ENCODE peak calls at places on chromosomes 7 and 10, in seven cellular contexts. L, C, Q, P, H, B and X are unnamed samples.

GRCh38 chr7:55370001-55370400 is 4.9 kb downstream of the LANCL2 start:
- DNase-seq in L (no peak), C (no peak), Q (no peak), P (no peak), H (no peak), B (no peak), X (no peak)

GRCh38 chr10:91010952-91011351 is 90.1 kb upstream of the ANKRD1 start:
- DNase-seq in L (no peak), C (no peak), Q (no peak), P (no peak), H (no peak), B (no peak), X (no peak)

GRCh38 chr10:128398103-128398502 is 271.9 kb upstream of the MKI67 start:
- DNase-seq in L (no peak), C (no peak), Q (no peak), P (no peak), H (no peak), B (no peak), X (no peak)

GRCh38 chr7:27181795-27182275 is 3.2 kb downstream of the HOXA11 start:
- DNase-seq in L (peak; percentile 19), C (no peak), Q (peak; percentile 5), P (peak; percentile 72), H (no peak), B (peak; percentile 19), X (no peak)

GRCh38 chr10:79128923-79129305 is 60.1 kb downstream of the ZMIZ1 start:
- DNase-seq in L (no peak), C (no peak), Q (no peak), P (no peak), H (no peak), B (no peak), X (no peak)

GRCh38 chr7:109659261-109659660 is 1089.6 kb downstream of the DNAJB9 start:
- DNase-seq in L (no peak), C (no peak), Q (no peak), P (no peak), H (no peak), B (no peak), X (no peak)

GRCh38 chr10:88243847-88244730 is 339.0 kb downstream of the RNLS start:
- DNase-seq in L (peak; percentile 84), C (no peak), Q (peak; percentile 84), P (no peak), H (no peak), B (peak; percentile 66), X (no peak)

GRCh38 chr7:132435016-132435990 is 141.0 kb downstream of the PLXNA4 start:
- DNase-seq in L (no peak), C (no peak), Q (no peak), P (no peak), H (no peak), B (no peak), X (no peak)

GRCh38 chr10:132677096-132677904 is 108.6 kb downstream of the NKX6-2 start:
- DNase-seq in L (peak; percentile 26), C (no peak), Q (no peak), P (peak; percentile 56), H (no peak), B (no peak), X (no peak)

GRCh38 chr7:21260939-21261338 is 166.9 kb upstream of the SP4 start:
- DNase-seq in L (no peak), C (no peak), Q (no peak), P (no peak), H (no peak), B (no peak), X (no peak)

GRCh38 chr7:139776486-139777303 is 1.1 kb downstream of the HIPK2 start:
- DNase-seq in L (no peak), C (peak; percentile 52), Q (no peak), P (no peak), H (peak; percentile 31), B (peak; percentile 36), X (peak; percentile 31)

GRCh38 chr7:148567524-148567923 is 23.0 kb upstream of the C7orf33 start:
- DNase-seq in L (no peak), C (no peak), Q (no peak), P (no peak), H (no peak), B (no peak), X (no peak)

GRCh38 chr7:148566736-148567135 is 23.8 kb upstream of the C7orf33 start:
- DNase-seq in L (no peak), C (no peak), Q (no peak), P (no peak), H (no peak), B (no peak), X (no peak)

GRCh38 chr7:148571381-148571780 is 19.2 kb upstream of the C7orf33 start:
- DNase-seq in L (no peak), C (no peak), Q (no peak), P (no peak), H (no peak), B (no peak), X (no peak)

GRCh38 chr7:148575640-148576411 is 14.7 kb upstream of the C7orf33 start:
- DNase-seq in L (peak; percentile 70), C (peak; percentile 46), Q (peak; percentile 80), P (peak; percentile 75), H (peak; percentile 76), B (peak; percentile 68), X (peak; percentile 69)

GRCh38 chr7:148572067-148572522 is 18.5 kb upstream of the C7orf33 start:
- DNase-seq in L (no peak), C (no peak), Q (no peak), P (no peak), H (no peak), B (no peak), X (no peak)
- TF ChIP-seq POLR2A in L (no peak), C (no peak), Q (no peak), P (no peak), H (no peak), B (no peak), X (no peak)

DNA sequence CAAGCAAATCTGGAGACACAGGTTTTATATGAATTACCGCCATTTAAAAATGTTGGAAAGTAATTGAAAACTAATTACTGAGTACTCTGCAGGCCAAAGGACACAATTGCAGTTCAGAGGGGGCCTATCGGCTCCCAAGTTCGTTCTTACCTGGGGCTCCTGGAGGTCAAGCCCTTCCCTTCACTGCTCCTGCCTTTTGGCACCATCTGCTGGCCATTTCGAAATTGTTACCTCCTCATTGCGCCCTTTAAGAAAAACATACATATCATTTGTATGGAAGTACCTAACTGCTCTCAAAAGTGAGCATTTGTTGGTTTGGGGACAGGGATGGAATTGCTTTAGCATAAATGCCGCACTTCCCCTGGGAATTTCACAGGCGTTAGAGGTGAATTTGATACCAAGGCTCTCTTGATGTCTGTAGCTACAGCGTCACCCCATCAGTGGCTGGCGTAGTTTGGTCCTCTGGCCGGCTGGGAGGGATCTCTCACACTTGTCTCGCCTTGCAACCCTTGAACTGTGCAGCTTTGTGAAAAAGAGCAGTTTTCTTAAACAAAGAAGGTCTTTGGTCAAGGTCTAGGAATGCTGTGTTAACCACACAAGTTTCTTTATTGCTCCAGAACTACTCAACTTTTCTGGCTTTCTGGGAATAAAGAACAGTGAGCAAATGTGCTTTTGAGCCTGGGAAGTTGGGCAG is 219.9 kb downstream of the ARHGAP21 start:
- DNase-seq in L (no peak), C (peak; percentile 34), Q (peak; percentile 64), P (no peak), H (peak; percentile 51), B (peak; percentile 65), X (peak; percentile 33)
- TF ChIP-seq CTCF in L (no peak), C (peak; percentile 90), Q (peak; percentile 65), P (no peak), H (peak; percentile 30), B (peak; percentile 37), X (peak; percentile 23)

GRCh38 chr10:113096111-113097045 is 146.3 kb downstream of the TCF7L2 start:
- DNase-seq in L (no peak), C (no peak), Q (no peak), P (peak; percentile 79), H (no peak), B (no peak), X (no peak)

GRCh38 chr10:113097046-113097415 is 147.0 kb downstream of the TCF7L2 start:
- DNase-seq in L (no peak), C (no peak), Q (no peak), P (no peak), H (no peak), B (no peak), X (no peak)

GRCh38 chr10:113103131-113103830 is 153.2 kb downstream of the TCF7L2 start:
- DNase-seq in L (no peak), C (no peak), Q (no peak), P (no peak), H (no peak), B (no peak), X (no peak)

GRCh38 chr10:113100299-113100680 is 150.2 kb downstream of the TCF7L2 start:
- DNase-seq in L (no peak), C (no peak), Q (no peak), P (no peak), H (no peak), B (no peak), X (no peak)

DNA sequence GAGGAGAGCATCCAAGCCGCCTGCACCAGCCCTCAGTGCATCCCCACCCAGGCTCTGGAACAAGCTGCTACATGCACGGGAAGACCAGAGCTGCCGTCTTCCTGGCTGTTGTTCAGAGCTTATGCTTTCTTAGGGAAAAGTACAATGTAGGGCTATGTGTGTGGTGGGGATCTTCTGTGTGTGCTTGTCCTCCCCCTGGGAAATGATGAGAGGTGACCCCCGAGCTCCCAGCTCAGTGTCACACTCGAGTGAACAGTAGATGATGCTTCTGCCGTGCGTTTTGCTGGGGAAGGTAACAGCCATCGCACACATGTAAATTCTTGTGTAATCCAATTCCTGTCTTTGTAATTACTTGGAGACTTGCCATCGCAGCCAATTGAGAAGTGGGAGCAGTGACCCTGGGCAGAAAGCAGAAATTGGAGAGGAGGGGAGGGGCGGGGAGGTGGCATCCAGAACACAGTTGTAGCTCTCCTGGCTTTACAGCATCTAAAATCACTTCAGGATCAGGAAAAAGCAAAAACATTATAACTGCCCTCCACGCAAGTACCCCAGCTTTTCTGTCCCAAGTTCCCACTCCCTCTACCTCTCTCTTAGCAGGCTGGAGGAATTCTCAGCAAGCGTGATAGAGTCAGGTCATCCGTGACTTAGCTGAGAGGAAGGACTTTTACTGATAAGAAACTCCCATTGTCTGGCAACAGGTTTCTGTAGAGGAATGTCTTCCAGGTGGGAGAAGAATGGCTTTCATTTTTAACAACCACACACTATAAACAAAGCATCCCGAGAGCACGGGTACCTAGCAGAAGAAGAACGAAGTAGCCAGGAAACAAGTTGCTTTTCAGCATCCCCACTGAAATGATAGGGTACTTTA is 149.6 kb downstream of the TCF7L2 start:
- DNase-seq in L (no peak), C (no peak), Q (no peak), P (no peak), H (peak; percentile 27), B (no peak), X (peak; percentile 44)
- TF ChIP-seq EP300 in L (no peak), C (no peak), Q (no peak), P (no peak), H (no peak), B (no peak), X (no peak)

DNA sequence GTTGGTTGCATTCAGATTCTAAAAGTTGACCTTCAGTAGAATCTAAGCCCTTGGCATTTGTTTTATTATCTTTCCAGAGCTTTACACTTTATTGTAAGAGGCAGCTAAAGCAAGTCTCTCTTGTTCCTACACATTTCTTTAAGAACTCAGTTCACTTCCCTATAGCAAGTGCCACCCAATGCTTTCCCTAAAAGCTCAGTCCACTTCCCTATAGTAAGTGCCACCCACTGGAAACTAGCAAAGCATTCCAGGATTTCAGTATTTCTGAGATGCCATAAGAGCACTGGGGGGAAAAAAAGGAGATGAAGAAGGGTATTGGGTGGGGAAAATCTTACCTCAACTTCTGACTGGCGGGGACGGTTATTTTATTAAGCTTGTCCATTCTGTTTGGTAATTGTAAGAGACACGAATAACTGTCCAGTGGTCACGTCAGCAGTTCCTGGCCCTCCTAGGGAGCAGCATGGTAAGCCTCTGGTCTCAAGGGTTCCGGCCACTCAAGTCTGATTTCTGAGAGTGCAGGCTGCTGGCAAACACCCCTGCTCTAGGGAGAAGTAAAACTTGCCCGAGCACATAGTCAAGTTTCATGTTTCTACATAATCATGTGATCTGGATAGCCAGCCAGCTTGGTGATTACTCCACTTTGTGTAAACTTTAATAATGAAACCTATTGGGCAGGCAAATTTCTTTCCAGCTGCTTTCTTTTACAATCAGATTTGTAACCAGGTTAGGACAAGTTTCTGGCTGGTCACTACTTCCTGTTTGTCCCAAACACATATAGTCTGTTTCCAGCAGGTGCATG is at the start of gene BLNK:
- DNase-seq in L (no peak), C (no peak), Q (peak; percentile 90), P (peak; percentile 91), H (peak; percentile 77), B (peak; percentile 86), X (peak; percentile 92)
- TF ChIP-seq POLR2A in L (no peak), C (no peak), Q (no peak), P (peak; percentile 34), H (no peak), B (peak; percentile 83), X (no peak)